ENCODE peak calls at places on chromosomes 13 and 19, in five cellular contexts. P is HepG2, V is NT2/D1, G is GM12878, C is H1. S is an unnamed sample.

GRCh38 chr19:41501854-41502253 is 58.9 kb downstream of the ERICH4 start:
- DNase-seq in P (no peak), V (no peak), G (no peak), C (no peak), S (no peak)

GRCh38 chr13:73803997-73804396 is 330.2 kb downstream of the KLF12 start:
- DNase-seq in P (no peak), V (no peak), G (no peak), C (no peak), S (no peak)

GRCh38 chr19:34017024-34017423 is 155.3 kb upstream of the LSM14A start:
- DNase-seq in P (no peak), V (no peak), G (no peak), C (no peak), S (no peak)

GRCh38 chr19:3505598-3506383 is at the start of gene FZR1:
- DNase-seq in P (peak), V (peak), G (peak), C (peak), S (peak)

GRCh38 chr13:43516401-43516826 is 270.4 kb downstream of the ENOX1 start:
- DNase-seq in P (no peak), V (no peak), G (no peak), C (no peak), S (no peak)

GRCh38 chr13:24911135-24911524 is 147.2 kb downstream of the RNF17 start:
- DNase-seq in P (no peak), V (no peak), G (no peak), C (no peak), S (no peak)

GRCh38 chr19:47422417-47423163 is 3.3 kb upstream of the MEIS3 start:
- DNase-seq in P (no peak), V (no peak), G (no peak), C (no peak), S (no peak)

GRCh38 chr19:45376045-45376724 is 5.8 kb upstream of the ERCC2 start:
- DNase-seq in P (peak), V (peak), G (no peak), C (peak), S (no peak)

GRCh38 chr13:66367356-66367755 is 862.8 kb downstream of the PCDH9 start:
- DNase-seq in P (no peak), V (no peak), G (no peak), C (no peak), S (no peak)

GRCh38 chr13:80262051-80262695 is 78.8 kb downstream of the SPRY2 start:
- DNase-seq in P (no peak), V (no peak), G (no peak), C (no peak), S (no peak)

GRCh38 chr19:16113727-16114126 is 2.0 kb downstream of the RAB8A start:
- DNase-seq in P (no peak), V (no peak), G (no peak), C (no peak), S (no peak)

GRCh38 chr13:98293570-98294142 is 116.6 kb upstream of the RNF113B start:
- DNase-seq in P (no peak), V (no peak), G (no peak), C (no peak), S (no peak)

GRCh38 chr13:28415994-28416411 is 78.9 kb downstream of the FLT1 start:
- DNase-seq in P (no peak), V (no peak), G (no peak), C (no peak), S (no peak)

GRCh38 chr13:79307866-79308298 is 98.2 kb downstream of the RBM26 start:
- DNase-seq in P (no peak), V (no peak), G (no peak), C (no peak), S (no peak)

GRCh38 chr19:43723588-43723987 is 7.7 kb downstream of the IRGC start:
- DNase-seq in P (no peak), V (no peak), G (no peak), C (no peak), S (no peak)

GRCh38 chr13:65416784-65417183 is 1813.4 kb downstream of the PCDH9 start:
- DNase-seq in P (no peak), V (no peak), G (no peak), C (no peak), S (no peak)

GRCh38 chr13:21234537-21234936 is 58.1 kb downstream of the MRPL57 start:
- DNase-seq in P (peak), V (no peak), G (no peak), C (no peak), S (peak)

GRCh38 chr13:96849091-96849490 is 145.2 kb downstream of the OXGR1 start:
- DNase-seq in P (no peak), V (no peak), G (no peak), C (no peak), S (no peak)

GRCh38 chr13:81602236-81602635 is 1261.3 kb upstream of the SPRY2 start:
- DNase-seq in P (no peak), V (no peak), G (no peak), C (no peak), S (no peak)

GRCh38 chr19:55082023-55082851 is 6.6 kb downstream of the EPS8L1 start:
- DNase-seq in P (no peak), V (no peak), G (no peak), C (peak), S (no peak)

GRCh38 chr19:31071157-31071855 is 277.9 kb downstream of the TSHZ3 start:
- DNase-seq in P (no peak), V (no peak), G (no peak), C (no peak), S (no peak)

GRCh38 chr19:41746593-41747227 is 8.6 kb upstream of the CEACAM6 start:
- DNase-seq in P (peak), V (peak), G (no peak), C (peak), S (peak)

GRCh38 chr13:20161951-20162300 is 1.1 kb upstream of the GJA3 start:
- DNase-seq in P (no peak), V (no peak), G (no peak), C (no peak), S (no peak)

GRCh38 chr19:19064098-19064722 is 416 bp downstream of the SLC25A42 start:
- DNase-seq in P (no peak), V (no peak), G (no peak), C (no peak), S (no peak)
- TF ChIP-seq SUZ12 in P (no peak), V (no peak), G (no peak), C (no peak), S (no peak)

GRCh38 chr19:12200020-12200419 is 37.1 kb downstream of the ZNF136 start:
- DNase-seq in P (no peak), V (no peak), G (no peak), C (no peak), S (no peak)

GRCh38 chr19:12202250-12202649 is 39.4 kb downstream of the ZNF136 start:
- DNase-seq in P (peak), V (peak), G (no peak), C (peak), S (no peak)

GRCh38 chr19:12208221-12208620 is 45.3 kb downstream of the ZNF136 start:
- DNase-seq in P (peak), V (no peak), G (no peak), C (no peak), S (no peak)

GRCh38 chr19:12205296-12205695 is 42.4 kb downstream of the ZNF136 start:
- DNase-seq in P (no peak), V (no peak), G (no peak), C (no peak), S (no peak)
- TF ChIP-seq SUZ12 in P (no peak), V (no peak), G (no peak), C (no peak), S (no peak)

GRCh38 chr19:49129238-49129583 is 9.9 kb downstream of the PPFIA3 start:
- DNase-seq in P (no peak), V (no peak), G (no peak), C (peak), S (no peak)

GRCh38 chr19:49127674-49128544 is 8.6 kb downstream of the PPFIA3 start:
- DNase-seq in P (peak), V (peak), G (peak), C (peak), S (peak)

GRCh38 chr19:49126575-49126974 is 7.2 kb downstream of the PPFIA3 start:
- DNase-seq in P (no peak), V (no peak), G (no peak), C (no peak), S (no peak)

GRCh38 chr19:49128545-49129237 is 9.3 kb downstream of the PPFIA3 start:
- DNase-seq in P (no peak), V (no peak), G (no peak), C (no peak), S (no peak)

DNA sequence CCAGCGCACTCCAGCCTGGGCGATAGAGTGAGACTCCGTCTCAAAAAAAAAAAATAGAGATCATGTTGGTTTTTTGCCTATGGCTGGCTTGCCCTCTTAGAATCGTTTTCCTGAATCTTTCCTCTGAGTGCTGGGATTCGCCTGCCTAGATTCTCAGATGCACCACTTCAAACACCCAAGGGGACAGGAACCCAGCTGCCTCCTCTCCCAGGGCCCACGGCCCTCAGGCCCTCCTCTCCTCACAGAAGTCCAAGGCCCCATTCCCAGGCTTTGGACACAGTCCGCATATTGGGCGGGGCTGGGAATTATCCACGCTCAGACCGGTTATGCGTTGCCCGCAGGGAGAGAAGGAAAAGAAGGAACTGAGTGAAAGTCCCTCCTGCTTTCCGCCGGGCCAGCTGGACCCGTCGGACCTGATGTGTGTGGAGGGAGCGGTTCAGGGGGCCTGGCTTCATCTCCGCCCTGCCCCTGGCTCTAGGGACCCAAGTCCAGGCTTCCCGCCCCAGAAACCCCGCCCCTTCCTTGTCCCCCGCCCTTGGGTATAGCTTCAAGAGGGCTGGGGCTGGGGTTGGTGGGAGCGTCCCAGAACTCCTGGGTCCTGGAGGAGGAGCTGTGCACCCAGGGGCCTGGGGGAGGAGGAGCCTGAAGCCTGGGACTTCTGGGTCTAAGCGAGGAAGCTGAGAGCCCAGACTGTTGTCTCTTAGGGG is 5.8 kb downstream of the PPFIA3 start:
- DNase-seq in P (peak), V (no peak), G (no peak), C (peak), S (no peak)
- TF ChIP-seq SUZ12 in P (no peak), V (no peak), G (no peak), C (no peak), S (no peak)

GRCh38 chr13:99984134-99984462 is 2.5 kb downstream of the ZIC2 start:
- DNase-seq in P (no peak), V (no peak), G (no peak), C (peak), S (no peak)

GRCh38 chr13:99985886-99986527 is 4.4 kb downstream of the ZIC2 start:
- DNase-seq in P (no peak), V (no peak), G (no peak), C (peak), S (no peak)

GRCh38 chr13:99986751-99987150 is 5.2 kb downstream of the ZIC2 start:
- DNase-seq in P (no peak), V (no peak), G (no peak), C (peak), S (no peak)

GRCh38 chr13:99984463-99985242 is 3.1 kb downstream of the ZIC2 start:
- DNase-seq in P (no peak), V (no peak), G (no peak), C (peak), S (no peak)

DNA sequence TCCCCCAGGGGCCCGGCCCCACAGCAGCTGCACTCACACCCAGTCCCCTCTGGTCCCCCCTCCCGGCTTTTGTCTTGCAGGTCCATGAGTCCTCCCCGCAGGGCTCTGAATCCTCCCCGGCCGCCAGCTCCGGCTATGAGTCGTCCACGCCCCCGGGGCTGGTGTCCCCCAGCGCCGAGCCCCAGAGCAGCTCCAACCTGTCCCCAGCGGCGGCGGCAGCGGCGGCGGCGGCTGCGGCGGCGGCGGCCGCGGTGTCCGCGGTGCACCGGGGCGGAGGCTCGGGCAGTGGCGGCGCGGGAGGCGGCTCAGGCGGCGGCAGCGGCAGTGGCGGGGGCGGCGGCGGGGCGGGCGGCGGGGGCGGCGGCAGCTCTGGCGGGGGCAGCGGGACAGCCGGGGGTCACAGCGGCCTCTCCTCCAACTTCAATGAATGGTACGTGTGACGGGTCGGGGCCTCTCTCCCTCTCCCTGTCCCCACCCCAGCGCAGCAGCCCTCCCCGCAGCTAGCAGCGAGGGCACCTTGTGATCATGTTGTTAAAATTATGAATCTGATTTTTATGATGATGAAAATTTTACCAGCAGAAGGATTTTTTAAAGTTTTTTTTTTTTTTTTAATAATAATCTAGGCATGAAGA is 3.8 kb downstream of the ZIC2 start:
- DNase-seq in P (no peak), V (no peak), G (no peak), C (no peak), S (no peak)
- TF ChIP-seq SUZ12 in P (no peak), V (no peak), G (peak), C (no peak), S (no peak)

GRCh38 chr13:50916701-50917184 is 7.2 kb downstream of the RNASEH2B start:
- DNase-seq in P (no peak), V (no peak), G (no peak), C (no peak), S (no peak)
- TF ChIP-seq SUZ12 in P (no peak), V (no peak), G (no peak), C (no peak), S (no peak)

DNA sequence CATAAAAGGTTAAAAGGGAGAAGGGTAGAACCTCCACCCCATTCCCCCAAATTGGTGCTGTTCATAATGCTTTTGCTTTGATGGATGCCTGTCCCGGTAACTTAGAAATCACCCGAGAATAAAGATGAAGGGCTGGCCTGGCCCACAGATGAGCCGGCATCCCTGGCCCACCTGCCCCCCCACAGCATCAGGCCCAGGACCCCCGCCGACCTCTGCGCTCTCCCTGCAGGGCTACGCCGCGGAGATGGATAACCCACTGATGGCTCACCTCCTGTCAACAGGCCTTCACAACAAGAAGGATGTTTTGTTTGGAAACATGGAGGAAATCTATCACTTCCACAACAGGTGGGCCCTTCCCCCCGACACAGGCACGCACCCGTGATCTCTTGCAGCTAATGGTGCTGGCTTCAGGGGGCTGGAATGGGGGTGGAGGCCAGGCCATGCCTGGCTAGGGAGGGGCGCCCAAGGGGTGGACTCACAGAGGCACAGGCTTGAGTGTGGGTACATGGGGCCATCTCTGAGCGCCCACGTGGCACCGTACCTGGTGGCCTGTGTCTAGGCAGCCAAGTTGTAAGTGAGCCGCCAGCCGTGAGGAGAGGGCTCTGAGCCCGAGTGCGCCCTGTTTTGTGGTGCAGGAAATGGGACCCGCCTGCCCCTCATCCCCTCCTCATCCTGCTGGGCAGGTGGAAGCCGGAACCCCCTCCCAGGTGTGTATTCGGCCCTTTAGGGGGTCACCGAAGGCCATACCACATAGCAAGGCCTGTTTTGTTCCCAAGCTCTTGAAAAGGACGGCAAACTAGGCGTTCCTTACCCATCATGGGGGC is 23.2 kb upstream of the F7 start:
- DNase-seq in P (no peak), V (no peak), G (no peak), C (no peak), S (no peak)
- TF ChIP-seq SUZ12 in P (no peak), V (no peak), G (no peak), C (no peak), S (no peak)

GRCh38 chr19:13909430-13909829 is 3.4 kb downstream of the CC2D1A start:
- DNase-seq in P (no peak), V (no peak), G (no peak), C (no peak), S (no peak)
- TF ChIP-seq SUZ12 in P (no peak), V (no peak), G (no peak), C (no peak), S (no peak)

DNA sequence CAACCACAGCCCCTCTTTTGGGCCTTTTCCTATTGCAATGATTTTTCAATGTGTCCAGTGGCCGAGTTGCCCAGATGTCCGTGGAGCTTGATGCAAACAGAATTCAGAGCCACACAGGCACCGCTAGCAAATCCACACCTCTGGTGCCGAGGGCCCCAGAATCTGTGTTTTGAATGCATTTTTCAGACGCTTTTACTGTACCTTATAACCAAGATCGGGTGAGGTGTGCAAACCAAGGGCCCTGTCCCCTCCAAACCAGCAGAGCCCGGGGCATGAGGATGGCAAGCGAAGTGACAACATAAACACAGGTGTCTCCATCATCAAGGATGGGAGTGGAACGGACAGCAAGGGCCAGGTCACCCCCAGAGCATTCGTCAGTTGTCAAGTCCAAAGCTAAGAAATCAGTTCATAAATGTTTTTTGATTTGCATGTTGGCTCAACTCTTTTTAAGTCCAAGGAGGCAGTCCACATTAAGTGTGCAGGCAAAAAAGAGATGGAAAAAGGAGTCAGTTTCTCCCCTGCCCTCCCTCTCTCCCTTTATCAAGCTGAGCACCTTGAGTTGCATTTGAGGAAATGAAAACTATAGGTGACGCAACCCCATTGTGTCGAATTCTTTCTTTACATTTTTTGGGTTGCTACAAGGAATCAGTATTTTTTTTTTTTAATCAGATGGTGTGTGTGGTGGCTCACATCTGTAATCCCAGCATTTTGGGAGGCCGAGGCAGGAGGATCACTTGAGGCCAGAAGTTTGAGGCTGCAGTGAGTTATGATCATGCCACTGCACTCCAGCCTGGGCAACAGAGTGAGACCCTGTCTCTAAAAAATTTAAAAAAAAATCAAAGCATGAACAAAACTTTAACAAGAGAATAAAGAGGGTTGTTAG is 2.9 kb downstream of the CCDC8 start:
- DNase-seq in P (no peak), V (no peak), G (no peak), C (no peak), S (no peak)
- TF ChIP-seq SUZ12 in P (no peak), V (no peak), G (no peak), C (no peak), S (no peak)

GRCh38 chr13:29540799-29541198 is 54.7 kb downstream of the SLC7A1 start:
- DNase-seq in P (no peak), V (no peak), G (no peak), C (no peak), S (no peak)

GRCh38 chr13:29538625-29538976 is 56.9 kb downstream of the SLC7A1 start:
- DNase-seq in P (no peak), V (no peak), G (no peak), C (no peak), S (no peak)

GRCh38 chr13:29539866-29540265 is 55.6 kb downstream of the SLC7A1 start:
- DNase-seq in P (no peak), V (no peak), G (no peak), C (no peak), S (no peak)

GRCh38 chr13:29541400-29541799 is 54.1 kb downstream of the SLC7A1 start:
- DNase-seq in P (no peak), V (no peak), G (no peak), C (no peak), S (no peak)

DNA sequence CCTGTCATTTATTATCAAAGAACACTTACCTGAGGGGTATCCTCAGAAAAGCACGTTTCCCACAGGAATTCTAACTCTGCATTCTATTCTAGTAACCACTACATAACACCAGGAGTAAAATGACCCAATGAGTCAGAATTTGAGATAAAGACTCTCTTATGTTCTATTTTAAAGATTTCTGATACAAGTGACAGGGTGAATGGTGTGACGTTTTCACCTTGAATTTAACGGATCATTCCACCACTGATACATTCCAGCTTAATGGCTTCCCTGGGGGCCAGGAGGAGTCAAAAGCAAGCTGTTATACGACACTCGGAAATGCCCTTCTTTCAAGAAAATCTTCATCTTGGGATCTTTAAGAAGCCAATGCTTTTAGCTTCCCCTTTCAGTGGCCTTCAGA is 55.2 kb downstream of the SLC7A1 start:
- DNase-seq in P (no peak), V (no peak), G (no peak), C (no peak), S (no peak)
- TF ChIP-seq SUZ12 in P (no peak), V (no peak), G (no peak), C (no peak), S (no peak)

S was measured in HEK293T.